ENCODE peak calls at places on chromosomes 5 and 9, in ten cellular contexts. H, U, M, Z, X, K, O, F, P and S are unnamed samples.

GRCh38 chr5:108728566-108729305 is 19.0 kb upstream of the FER start:
- DNase-seq in H (no peak), U (no peak), M (no peak), Z (no peak), X (no peak), K (no peak), O (no peak), F (no peak), P (no peak), S (peak)

GRCh38 chr9:16213781-16214515 is 656.5 kb downstream of the BNC2 start:
- DNase-seq in H (peak), U (no peak), M (no peak), Z (peak), X (no peak), K (peak), O (no peak), F (peak), P (no peak), S (no peak)

GRCh38 chr5:168477060-168477459 is 9.2 kb upstream of the RARS1 start:
- DNase-seq in H (peak), U (peak), M (no peak), Z (no peak), X (no peak), K (no peak), O (no peak), F (peak), P (no peak), S (no peak)

GRCh38 chr5:142743677-142744441 is 26.3 kb upstream of the ARHGAP26 start:
- DNase-seq in H (peak), U (no peak), M (peak), Z (no peak), X (no peak), K (peak), O (no peak), F (no peak), P (no peak), S (no peak)

GRCh38 chr9:87267251-87267679 is 230.4 kb upstream of the DAPK1 start:
- DNase-seq in H (no peak), U (no peak), M (no peak), Z (peak), X (no peak), K (no peak), O (no peak), F (no peak), P (no peak), S (no peak)

GRCh38 chr9:76116913-76117312 is 226.4 kb downstream of the PCSK5 start:
- DNase-seq in H (peak), U (no peak), M (no peak), Z (no peak), X (no peak), K (no peak), O (no peak), F (no peak), P (peak), S (no peak)

GRCh38 chr5:102049517-102049916 is 246.6 kb downstream of the SLCO4C1 start:
- DNase-seq in H (no peak), U (no peak), M (peak), Z (no peak), X (no peak), K (no peak), O (no peak), F (no peak), P (no peak), S (no peak)

GRCh38 chr5:151615431-151615830 is 24.3 kb upstream of the FAT2 start:
- DNase-seq in H (no peak), U (no peak), M (no peak), Z (no peak), X (no peak), K (no peak), O (no peak), F (no peak), P (peak), S (no peak)

GRCh38 chr9:70594546-70594945 is 180.1 kb upstream of the KLF9 start:
- DNase-seq in H (peak), U (no peak), M (no peak), Z (no peak), X (no peak), K (no peak), O (no peak), F (no peak), P (no peak), S (no peak)

GRCh38 chr5:143008809-143009521 is 238.8 kb downstream of the ARHGAP26 start:
- DNase-seq in H (peak), U (no peak), M (peak), Z (peak), X (no peak), K (peak), O (no peak), F (peak), P (peak), S (peak)

GRCh38 chr5:175656966-175657365 is 905 bp upstream of the HRH2 start:
- DNase-seq in H (no peak), U (no peak), M (no peak), Z (no peak), X (no peak), K (no peak), O (no peak), F (no peak), P (no peak), S (no peak)

GRCh38 chr5:158569534-158569933 is 530.2 kb downstream of the EBF1 start:
- DNase-seq in H (no peak), U (no peak), M (no peak), Z (no peak), X (no peak), K (no peak), O (no peak), F (no peak), P (no peak), S (no peak)

GRCh38 chr9:110745656-110746055 is 77.1 kb downstream of the MUSK start:
- DNase-seq in H (peak), U (no peak), M (no peak), Z (no peak), X (no peak), K (no peak), O (no peak), F (no peak), P (peak), S (no peak)

GRCh38 chr9:76161546-76161945 is 232.7 kb downstream of the RFK start:
- DNase-seq in H (peak), U (no peak), M (no peak), Z (no peak), X (no peak), K (peak), O (no peak), F (peak), P (no peak), S (no peak)

GRCh38 chr9:117825609-117826347 is 121.6 kb downstream of the TLR4 start:
- DNase-seq in H (no peak), U (no peak), M (no peak), Z (no peak), X (no peak), K (peak), O (no peak), F (no peak), P (no peak), S (peak)

GRCh38 chr5:54347221-54347865 is 37.0 kb upstream of the ARL15 start:
- DNase-seq in H (no peak), U (no peak), M (peak), Z (no peak), X (no peak), K (no peak), O (no peak), F (no peak), P (no peak), S (no peak)

GRCh38 chr5:612498-613424 is 621 bp downstream of the CEP72 start:
- DNase-seq in H (peak), U (peak), M (peak), Z (no peak), X (peak), K (peak), O (peak), F (no peak), P (no peak), S (no peak)

GRCh38 chr5:1195439-1195838 is 6.0 kb upstream of the SLC6A19 start:
- DNase-seq in H (no peak), U (no peak), M (no peak), Z (no peak), X (peak), K (no peak), O (no peak), F (no peak), P (no peak), S (no peak)

GRCh38 chr5:102418531-102418930 is 80.3 kb downstream of the SLCO6A1 start:
- DNase-seq in H (no peak), U (no peak), M (no peak), Z (no peak), X (no peak), K (no peak), O (no peak), F (no peak), P (no peak), S (no peak)

GRCh38 chr9:137055385-137056364 is 1.8 kb upstream of the ENTPD2 start:
- DNase-seq in H (peak), U (no peak), M (peak), Z (peak), X (no peak), K (peak), O (no peak), F (no peak), P (peak), S (no peak)

GRCh38 chr9:38066167-38066906 is 2.7 kb downstream of the SHB start:
- DNase-seq in H (no peak), U (no peak), M (no peak), Z (no peak), X (no peak), K (no peak), O (peak), F (no peak), P (no peak), S (no peak)

GRCh38 chr9:94490465-94490864 is 64.4 kb upstream of the PCAT7 start:
- DNase-seq in H (peak), U (no peak), M (no peak), Z (no peak), X (no peak), K (no peak), O (no peak), F (no peak), P (no peak), S (no peak)

GRCh38 chr9:134424818-134425217 is 98.6 kb downstream of the RXRA start:
- DNase-seq in H (no peak), U (no peak), M (no peak), Z (no peak), X (no peak), K (no peak), O (no peak), F (no peak), P (no peak), S (no peak)

GRCh38 chr5:5752844-5753243 is 330.4 kb downstream of the ICE1 start:
- DNase-seq in H (no peak), U (no peak), M (no peak), Z (no peak), X (no peak), K (no peak), O (no peak), F (no peak), P (peak), S (peak)

GRCh38 chr9:6938873-6939272 is 181.1 kb downstream of the KDM4C start:
- DNase-seq in H (no peak), U (no peak), M (no peak), Z (no peak), X (no peak), K (no peak), O (no peak), F (peak), P (no peak), S (no peak)

GRCh38 chr5:40089269-40089668 is 590.4 kb upstream of the PTGER4 start:
- DNase-seq in H (no peak), U (no peak), M (peak), Z (no peak), X (no peak), K (no peak), O (no peak), F (no peak), P (peak), S (no peak)

GRCh38 chr5:154237946-154238345 is 47.4 kb downstream of the GALNT10 start:
- DNase-seq in H (no peak), U (no peak), M (no peak), Z (no peak), X (no peak), K (no peak), O (no peak), F (no peak), P (no peak), S (no peak)

GRCh38 chr5:1338518-1339070 is 6.3 kb downstream of the CLPTM1L start:
- DNase-seq in H (no peak), U (peak), M (no peak), Z (no peak), X (no peak), K (no peak), O (no peak), F (no peak), P (no peak), S (no peak)

GRCh38 chr9:130837002-130837511 is 2.0 kb downstream of the ABL1 start:
- DNase-seq in H (peak), U (no peak), M (no peak), Z (no peak), X (no peak), K (no peak), O (no peak), F (no peak), P (no peak), S (no peak)

GRCh38 chr5:110329955-110330354 is 396.5 kb downstream of the TMEM232 start:
- DNase-seq in H (no peak), U (no peak), M (no peak), Z (no peak), X (no peak), K (no peak), O (peak), F (no peak), P (no peak), S (no peak)

GRCh38 chr5:110335361-110336046 is 391.0 kb downstream of the TMEM232 start:
- DNase-seq in H (peak), U (no peak), M (peak), Z (no peak), X (no peak), K (no peak), O (peak), F (peak), P (no peak), S (no peak)

GRCh38 chr5:110338336-110339083 is 388.0 kb downstream of the TMEM232 start:
- DNase-seq in H (no peak), U (no peak), M (no peak), Z (no peak), X (no peak), K (no peak), O (no peak), F (no peak), P (no peak), S (no peak)

GRCh38 chr5:110333384-110333783 is 393.1 kb downstream of the TMEM232 start:
- DNase-seq in H (peak), U (no peak), M (peak), Z (no peak), X (peak), K (no peak), O (peak), F (no peak), P (no peak), S (no peak)
- TF ChIP-seq CTCF in H (no peak), U (no peak), M (peak), Z (no peak), X (peak), K (no peak), O (peak), F (no peak), P (no peak), S (peak)

DNA sequence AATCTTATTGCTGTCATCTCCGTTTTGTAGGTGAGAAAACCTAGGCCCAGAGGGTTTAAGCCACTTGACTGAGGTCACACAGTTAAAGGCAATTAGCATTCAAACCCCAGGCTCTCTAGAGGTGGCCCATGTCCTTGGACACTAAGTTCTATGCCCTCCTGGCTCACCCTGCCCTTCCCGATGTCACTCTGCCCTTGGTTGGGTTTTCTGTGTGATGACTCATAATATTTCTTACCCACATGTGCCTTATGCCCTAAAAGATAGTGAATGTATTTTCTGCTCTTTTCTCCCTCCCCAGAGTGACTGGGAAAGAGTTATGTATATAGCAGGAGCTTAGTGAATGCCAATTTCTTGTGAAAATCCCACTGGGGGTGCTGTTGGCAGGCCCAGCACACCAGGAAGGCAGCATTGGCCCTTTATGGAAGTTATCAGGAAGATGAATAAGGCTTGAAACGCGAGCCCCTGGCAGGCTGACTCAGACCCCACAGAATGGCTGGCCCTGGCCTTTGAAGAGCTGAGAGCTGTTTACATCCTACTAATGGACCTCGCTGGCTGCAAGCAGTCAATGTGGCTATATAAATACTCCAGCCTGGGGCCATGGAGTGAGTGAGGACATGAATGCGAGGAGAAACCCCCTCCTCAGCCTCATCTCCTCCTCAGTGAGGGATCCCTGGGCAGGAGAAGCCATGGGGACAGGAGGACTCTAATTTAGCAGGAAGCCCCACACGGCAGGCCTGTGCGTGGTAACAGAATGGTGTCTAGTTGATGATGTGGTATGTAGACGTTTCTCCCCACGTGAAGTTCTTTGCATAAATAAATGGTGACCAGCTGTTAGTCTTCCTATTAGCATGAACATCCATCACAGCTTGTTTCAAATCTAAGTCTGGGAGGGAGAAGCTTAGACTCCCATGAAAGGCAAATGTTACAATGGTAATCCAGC is 174.8 kb upstream of the PITX1 start:
- DNase-seq in H (peak), U (peak), M (peak), Z (no peak), X (no peak), K (no peak), O (peak), F (peak), P (peak), S (no peak)
- TF ChIP-seq CTCF in H (peak), U (no peak), M (no peak), Z (no peak), X (no peak), K (no peak), O (no peak), F (peak), P (no peak), S (no peak)

DNA sequence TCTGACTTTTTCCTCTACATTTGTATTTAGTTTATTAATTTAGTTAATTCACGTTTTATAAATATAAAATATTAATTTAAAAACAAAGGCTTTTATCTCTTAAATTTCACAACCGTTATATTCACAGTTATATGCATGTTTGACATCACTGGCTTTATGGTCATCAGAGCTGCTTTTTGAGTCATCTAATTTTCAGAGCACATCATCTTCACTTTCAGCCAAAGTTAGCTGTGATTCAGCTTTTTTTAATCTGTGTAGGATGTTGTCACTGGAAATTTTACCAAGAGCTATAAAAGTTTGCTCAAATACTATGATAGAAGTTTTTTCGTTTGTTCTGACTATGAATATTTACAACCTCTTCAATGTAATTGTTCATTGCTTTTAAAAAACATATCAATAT is 12.4 kb downstream of the CDC37L1 start:
- DNase-seq in H (peak), U (no peak), M (no peak), Z (no peak), X (no peak), K (no peak), O (no peak), F (peak), P (no peak), S (no peak)
- TF ChIP-seq CTCF in H (no peak), U (no peak), M (no peak), Z (no peak), X (no peak), K (no peak), O (no peak), F (no peak), P (no peak), S (no peak)

GRCh38 chr5:78065663-78066062 is 228.8 kb downstream of the AP3B1 start:
- DNase-seq in H (no peak), U (no peak), M (peak), Z (no peak), X (no peak), K (no peak), O (peak), F (no peak), P (no peak), S (no peak)
- TF ChIP-seq CTCF in H (no peak), U (no peak), M (peak), Z (no peak), X (no peak), K (no peak), O (peak), F (no peak), P (no peak), S (peak)